ENCODE peak calls at places on chromosomes 2 and 18, in six cellular contexts. P is mesenchymal stem cell, E is H1, X is H9, U is neuronal stem cell, D is mesendoderm. Z is an unnamed sample.

GRCh38 chr2:204452464-204453023 is 92.7 kb upstream of the PARD3B start:
- DNase-seq in P (peak), E (no peak), X (peak), U (peak), D (peak), Z (peak)

GRCh38 chr2:45729753-45730512 is 78.5 kb downstream of the PRKCE start:
- DNase-seq in P (no peak), E (no peak), X (no peak), U (no peak), D (peak), Z (no peak)

GRCh38 chr18:34738173-34738894 is 28.2 kb downstream of the DTNA start:
- DNase-seq in P (peak), E (no peak), X (no peak), U (peak), D (peak), Z (no peak)

GRCh38 chr18:10353791-10354190 is 100.6 kb upstream of the APCDD1 start:
- DNase-seq in P (peak), E (no peak), X (no peak), U (no peak), D (no peak), Z (peak)

GRCh38 chr2:224973112-224974016 is 68.9 kb downstream of the DOCK10 start:
- DNase-seq in P (no peak), E (no peak), X (no peak), U (no peak), D (no peak), Z (no peak)

GRCh38 chr2:6772366-6772710 is 93.4 kb downstream of the CMPK2 start:
- DNase-seq in P (no peak), E (peak), X (peak), U (peak), D (peak), Z (peak)

GRCh38 chr2:84631047-84631446 is 114.7 kb downstream of the DNAH6 start:
- DNase-seq in P (peak), E (no peak), X (no peak), U (peak), D (peak), Z (peak)

GRCh38 chr2:223481486-223481885 is 120.7 kb downstream of the SCG2 start:
- DNase-seq in P (no peak), E (no peak), X (no peak), U (no peak), D (no peak), Z (no peak)

GRCh38 chr18:1732143-1732542 is 827.5 kb downstream of the ADCYAP1 start:
- DNase-seq in P (no peak), E (no peak), X (no peak), U (no peak), D (peak), Z (no peak)

GRCh38 chr2:104889261-104890091 is 35.6 kb downstream of the POU3F3 start:
- DNase-seq in P (no peak), E (no peak), X (peak), U (no peak), D (no peak), Z (no peak)

GRCh38 chr2:128563348-128563687 is 244.7 kb upstream of the HS6ST1 start:
- DNase-seq in P (peak), E (no peak), X (no peak), U (no peak), D (no peak), Z (peak)

GRCh38 chr2:227706859-227707258 is 11.0 kb downstream of the SLC19A3 start:
- DNase-seq in P (no peak), E (no peak), X (no peak), U (no peak), D (no peak), Z (no peak)

GRCh38 chr2:178074123-178075005 is 1.8 kb upstream of the PDE11A start:
- DNase-seq in P (peak), E (no peak), X (no peak), U (no peak), D (peak), Z (no peak)

GRCh38 chr18:69736731-69737130 is 210.9 kb downstream of the CD226 start:
- DNase-seq in P (no peak), E (no peak), X (no peak), U (no peak), D (no peak), Z (peak)

GRCh38 chr2:231399853-231400667 is 4.5 kb downstream of the B3GNT7 start:
- DNase-seq in P (no peak), E (peak), X (no peak), U (no peak), D (no peak), Z (no peak)

GRCh38 chr2:25481381-25482310 is 139.9 kb upstream of the DNMT3A start:
- DNase-seq in P (peak), E (no peak), X (no peak), U (no peak), D (no peak), Z (peak)

GRCh38 chr2:25482341-25482740 is 140.6 kb upstream of the DNMT3A start:
- DNase-seq in P (no peak), E (no peak), X (no peak), U (no peak), D (no peak), Z (no peak)

GRCh38 chr2:25480561-25480960 is 138.8 kb upstream of the DNMT3A start:
- DNase-seq in P (no peak), E (no peak), X (no peak), U (no peak), D (no peak), Z (no peak)

GRCh38 chr2:25479761-25480160 is 138.0 kb upstream of the DNMT3A start:
- DNase-seq in P (no peak), E (no peak), X (no peak), U (no peak), D (no peak), Z (no peak)

GRCh38 chr2:25483584-25484266 is 142.0 kb upstream of the DNMT3A start:
- DNase-seq in P (peak), E (no peak), X (no peak), U (no peak), D (no peak), Z (no peak)
- H2AK5ac ChIP-seq in P (no peak), E (no peak), X (no peak), U (no peak), D (no peak), Z (no peak)

DNA sequence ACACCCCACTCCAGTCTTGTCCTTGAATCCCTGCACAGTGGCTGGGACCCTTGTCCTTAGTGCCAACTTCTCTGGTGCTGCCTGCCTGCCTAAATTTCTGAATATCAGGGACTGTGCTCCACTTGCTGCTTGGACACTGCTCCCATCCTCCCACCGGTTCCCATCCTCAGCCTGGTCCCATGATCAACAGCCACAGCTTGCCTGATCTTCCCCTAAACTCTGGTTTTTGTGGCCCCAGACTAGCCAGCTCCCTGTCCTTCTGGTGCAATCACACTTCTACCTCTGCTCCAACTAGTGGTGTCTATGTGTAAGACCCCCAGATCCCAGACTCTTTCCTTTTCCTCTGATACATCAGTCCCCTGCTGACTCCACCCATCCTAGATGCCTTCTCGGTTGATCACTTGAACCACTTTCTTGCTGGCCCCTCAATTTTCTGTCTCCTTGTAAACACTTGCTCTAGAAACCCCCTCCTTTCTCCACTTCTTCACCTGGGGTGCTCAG is 37.2 kb upstream of the POLE4 start:
- DNase-seq in P (no peak), E (no peak), X (no peak), U (no peak), D (peak), Z (no peak)
- H2AK5ac ChIP-seq in P (no peak), E (no peak), X (no peak), U (no peak), D (no peak), Z (no peak)

GRCh38 chr2:13353083-13353482 is 636.3 kb downstream of the TRIB2 start:
- DNase-seq in P (no peak), E (no peak), X (no peak), U (no peak), D (no peak), Z (no peak)

DNA sequence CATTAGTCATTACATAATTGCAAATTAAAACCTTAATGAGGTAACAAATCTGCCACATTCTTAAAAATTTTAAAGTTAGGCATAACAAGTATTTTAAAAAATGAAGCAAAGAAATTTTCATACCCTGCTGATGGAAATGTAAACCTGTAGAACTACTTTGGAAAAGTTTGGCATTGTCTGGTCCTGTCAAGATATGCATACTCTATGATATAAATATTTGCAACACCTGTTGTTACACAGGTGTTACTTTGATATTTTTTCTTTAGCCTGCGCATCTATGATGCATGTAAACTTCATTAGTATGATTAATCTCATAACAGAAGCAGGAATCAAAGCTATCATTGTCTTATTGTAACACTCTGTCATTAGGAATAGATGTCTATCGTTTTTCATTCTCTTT is 634.3 kb downstream of the TRIB2 start:
- DNase-seq in P (no peak), E (no peak), X (no peak), U (no peak), D (no peak), Z (no peak)
- H2AK5ac ChIP-seq in P (no peak), E (no peak), X (no peak), U (no peak), D (no peak), Z (no peak)

GRCh38 chr2:215870986-215871385 is 142.4 kb downstream of the MREG start:
- DNase-seq in P (no peak), E (peak), X (peak), U (no peak), D (peak), Z (no peak)
- H2AK5ac ChIP-seq in P (no peak), E (no peak), X (no peak), U (no peak), D (no peak), Z (peak)

DNA sequence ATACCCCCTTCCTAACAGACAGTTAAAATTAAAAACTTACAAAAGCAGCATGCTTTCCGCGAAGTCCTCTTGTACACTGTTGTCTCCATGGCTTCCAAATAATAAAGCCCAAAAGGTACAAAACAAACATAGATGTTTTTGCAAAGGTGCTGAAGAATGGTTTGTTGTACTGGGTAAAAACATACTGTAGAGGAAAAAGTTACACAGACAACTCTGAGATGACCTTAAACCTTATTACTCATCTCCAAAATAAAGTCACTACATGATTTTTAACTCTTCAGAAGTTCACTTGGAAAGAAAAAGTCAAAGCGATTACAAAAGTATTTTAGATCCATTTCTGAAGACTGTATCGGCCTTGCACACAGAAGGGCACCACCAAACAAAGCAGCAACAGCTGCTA is 6.1 kb downstream of the SLC35F5 start:
- DNase-seq in P (no peak), E (no peak), X (no peak), U (no peak), D (no peak), Z (no peak)
- H2AK5ac ChIP-seq in P (no peak), E (no peak), X (no peak), U (no peak), D (no peak), Z (no peak)

GRCh38 chr2:237062585-237062984 is 23.1 kb upstream of the COPS8 start:
- DNase-seq in P (no peak), E (no peak), X (no peak), U (no peak), D (peak), Z (peak)

GRCh38 chr2:237061356-237061755 is 24.3 kb upstream of the COPS8 start:
- DNase-seq in P (no peak), E (no peak), X (no peak), U (no peak), D (no peak), Z (no peak)

GRCh38 chr2:237058423-237058822 is 27.3 kb upstream of the COPS8 start:
- DNase-seq in P (no peak), E (no peak), X (no peak), U (no peak), D (no peak), Z (no peak)

GRCh38 chr2:237059155-237059875 is 26.4 kb upstream of the COPS8 start:
- DNase-seq in P (no peak), E (no peak), X (no peak), U (no peak), D (no peak), Z (no peak)

GRCh38 chr2:237060518-237061312 is 25.0 kb upstream of the COPS8 start:
- DNase-seq in P (peak), E (peak), X (peak), U (peak), D (peak), Z (peak)
- H2AK5ac ChIP-seq in P (no peak), E (no peak), X (no peak), U (peak), D (no peak), Z (no peak)